ENCODE peak calls at places on chromosomes 2 and 18, in five cellular contexts. A, N, W, H and I are unnamed samples.

GRCh38 chr18:72470391-72470790 is 73.8 kb downstream of the CBLN2 start:
- DNase-seq in W (no peak), A (no peak), H (no peak), N (no peak), I (no peak)

GRCh38 chr18:10047237-10047636 is 133.4 kb downstream of the VAPA start:
- DNase-seq in H (peak), A (no peak), W (peak), N (no peak), I (no peak)

GRCh38 chr2:197423307-197423706 is 11.5 kb downstream of the SF3B1 start:
- DNase-seq in A (no peak), H (no peak), N (no peak), W (no peak), I (no peak)

GRCh38 chr18:54928236-54928635 is 31.0 kb downstream of the CCDC68 start:
- DNase-seq in H (no peak), A (no peak), N (no peak), W (no peak), I (no peak)

GRCh38 chr2:207311316-207312005 is 145.7 kb upstream of the KLF7 start:
- DNase-seq in H (no peak), W (peak), N (peak), A (no peak), I (peak)

GRCh38 chr2:11071207-11071606 is 84.1 kb upstream of the SLC66A3 start:
- DNase-seq in H (no peak), W (no peak), A (no peak), N (peak), I (no peak)

GRCh38 chr2:102514061-102514785 is 41.2 kb downstream of the SLC9A4 start:
- DNase-seq in A (no peak), N (peak), H (no peak), W (no peak), I (no peak)

GRCh38 chr2:179422037-179422643 is 157.5 kb upstream of the SESTD1 start:
- DNase-seq in A (peak), W (peak), N (peak), H (no peak), I (peak)

GRCh38 chr18:35099911-35100310 is 58.7 kb downstream of the MAPRE2 start:
- DNase-seq in N (no peak), H (no peak), W (no peak), A (no peak), I (no peak)

DNA sequence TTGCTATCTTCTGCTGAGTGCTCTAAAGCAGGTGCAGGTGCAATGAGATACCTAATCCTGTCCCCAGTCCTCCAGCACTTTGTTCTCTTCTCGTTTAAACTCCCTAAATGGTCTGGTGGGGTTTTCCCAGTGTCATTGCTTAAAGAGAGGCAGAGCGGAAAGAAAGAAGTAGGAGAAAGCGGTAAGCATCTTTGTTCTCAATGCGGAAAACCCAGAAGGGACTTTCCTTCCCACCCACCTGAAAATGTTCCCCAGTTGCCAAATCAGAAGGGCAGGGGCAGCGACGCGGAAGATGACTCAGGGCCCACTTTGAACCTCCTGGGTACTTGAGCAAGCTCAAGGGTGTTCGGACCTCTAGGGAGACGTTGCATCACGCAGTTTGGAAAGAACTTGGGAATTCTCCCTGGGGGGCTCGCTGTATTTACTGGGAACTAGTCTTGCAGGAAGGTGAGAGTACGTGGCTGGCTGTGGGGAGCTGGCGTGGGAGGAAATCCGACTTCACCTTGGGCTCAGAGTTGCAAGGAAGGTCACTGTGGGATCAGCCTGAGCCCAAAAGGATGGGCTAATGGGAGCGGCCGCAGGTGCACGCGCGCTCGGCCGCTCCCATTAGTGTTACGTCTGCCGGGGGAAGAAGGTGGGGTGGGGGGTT is 587 bp upstream of the SGPP2 start:
- DNase-seq in W (no peak), N (no peak), H (no peak), A (peak), I (no peak)
- TF ChIP-seq POLR2A in W (no peak), N (no peak), H (no peak), A (no peak), I (no peak)

DNA sequence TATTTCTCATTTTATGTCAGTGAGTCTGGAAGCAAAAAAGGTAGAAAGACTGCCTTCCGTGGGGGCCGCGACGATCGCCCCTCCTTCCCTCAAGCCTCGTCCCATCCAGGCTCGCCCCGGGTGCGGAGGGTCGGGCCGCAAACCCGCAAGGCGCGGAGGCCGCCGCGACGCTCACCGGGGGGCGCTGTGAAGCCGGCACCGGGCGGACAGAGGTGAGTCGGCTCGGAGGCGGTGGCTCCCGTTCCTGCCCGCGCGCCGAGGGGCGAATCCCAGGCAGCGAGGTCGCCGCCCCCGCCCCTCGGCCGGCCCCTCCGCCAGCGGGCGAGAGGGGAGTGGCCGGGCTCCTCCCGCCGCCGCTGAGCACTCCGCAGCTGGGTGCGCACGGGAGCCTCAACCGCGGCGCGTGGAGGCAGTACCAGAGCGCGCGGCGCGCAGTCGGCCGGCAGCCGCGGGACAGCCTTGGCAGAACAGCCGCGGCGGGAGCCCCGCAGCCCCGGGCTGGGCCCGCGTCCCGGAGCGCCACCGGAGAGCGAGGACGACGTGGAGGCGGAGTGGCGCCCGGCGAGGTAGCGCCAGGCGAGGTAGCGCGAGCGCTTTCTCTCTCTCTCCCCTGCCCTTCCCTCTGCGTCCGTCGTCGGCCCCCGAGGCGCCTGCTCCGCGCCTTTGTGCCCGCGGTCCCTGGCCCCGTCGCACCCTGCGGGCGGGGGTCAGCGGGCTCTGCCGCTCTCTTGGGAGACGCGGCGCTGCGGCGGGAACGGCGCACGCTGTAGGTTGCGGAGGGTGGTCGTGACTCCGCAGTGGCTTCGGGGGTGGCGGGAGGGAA is at the start of gene MYO1B:
- DNase-seq in W (peak), H (peak), A (peak), N (peak), I (peak)
- TF ChIP-seq POLR2A in W (peak), H (no peak), A (no peak), N (peak), I (no peak)

GRCh38 chr2:233498126-233498525 is 68.5 kb downstream of the USP40 start:
- DNase-seq in W (no peak), H (no peak), N (peak), A (no peak), I (no peak)

GRCh38 chr2:233499928-233500327 is 66.7 kb downstream of the USP40 start:
- DNase-seq in W (no peak), H (no peak), N (no peak), A (no peak), I (no peak)

GRCh38 chr2:233501198-233502076 is 65.1 kb downstream of the USP40 start:
- DNase-seq in H (no peak), N (no peak), A (no peak), W (no peak), I (no peak)

GRCh38 chr2:233503481-233503880 is 63.1 kb downstream of the USP40 start:
- DNase-seq in H (no peak), A (no peak), W (no peak), N (no peak), I (no peak)

GRCh38 chr2:233503947-233504637 is 62.5 kb downstream of the USP40 start:
- DNase-seq in N (no peak), W (no peak), A (no peak), H (no peak), I (no peak)
- TF ChIP-seq POLR2A in N (no peak), W (no peak), A (no peak), H (no peak), I (no peak)

DNA sequence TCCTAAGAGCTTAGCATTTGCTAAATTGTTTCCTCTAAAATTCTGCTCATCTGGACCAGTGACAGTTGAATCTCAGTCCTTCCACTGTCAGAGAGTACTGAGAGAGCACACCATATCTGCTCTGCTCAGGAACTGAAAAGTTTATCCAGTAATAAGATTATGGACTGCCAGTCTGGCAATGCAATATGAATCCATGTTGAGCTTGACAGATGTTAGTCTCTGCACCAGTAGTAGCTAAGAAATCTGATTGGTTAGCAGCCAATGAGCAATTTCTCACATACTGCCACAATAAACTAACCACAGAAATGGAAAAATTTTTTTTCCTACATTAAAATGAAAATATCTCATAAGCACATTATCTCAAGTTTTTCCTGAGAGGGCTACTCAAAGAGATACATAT is 2.3 kb downstream of the PRKD3 start:
- DNase-seq in N (peak), A (no peak), W (no peak), H (no peak), I (no peak)
- TF ChIP-seq POLR2A in N (no peak), A (no peak), W (no peak), H (no peak), I (no peak)

GRCh38 chr2:128027278-128027800 is 520 bp downstream of the SAP130 start:
- DNase-seq in N (peak), A (peak), W (peak), H (peak), I (peak)
- TF ChIP-seq POLR2A in N (no peak), A (no peak), W (no peak), H (no peak), I (no peak)

GRCh38 chr2:221552282-221552681 is 19.8 kb downstream of the EPHA4 start:
- DNase-seq in H (no peak), W (no peak), A (no peak), N (no peak), I (no peak)
- TF ChIP-seq POLR2A in H (no peak), W (no peak), A (no peak), N (no peak), I (no peak)

GRCh38 chr2:96648306-96648705 is 5.7 kb downstream of the FER1L5 start:
- DNase-seq in W (no peak), N (no peak), A (peak), H (no peak), I (no peak)

GRCh38 chr2:96647681-96648080 is 5.1 kb downstream of the FER1L5 start:
- DNase-seq in N (no peak), A (peak), H (no peak), W (no peak), I (no peak)

GRCh38 chr2:96637385-96638143 is 548 bp downstream of the KANSL3 start:
- DNase-seq in W (peak), H (peak), N (peak), A (peak), I (peak)

GRCh38 chr2:96638144-96639121 is at the start of gene KANSL3:
- DNase-seq in N (peak), W (peak), A (peak), H (peak), I (peak)

GRCh38 chr2:96642564-96643350 is at the start of gene FER1L5:
- DNase-seq in N (no peak), H (no peak), W (peak), A (peak), I (no peak)
- TF ChIP-seq POLR2A in N (no peak), H (no peak), W (no peak), A (no peak), I (no peak)

DNA sequence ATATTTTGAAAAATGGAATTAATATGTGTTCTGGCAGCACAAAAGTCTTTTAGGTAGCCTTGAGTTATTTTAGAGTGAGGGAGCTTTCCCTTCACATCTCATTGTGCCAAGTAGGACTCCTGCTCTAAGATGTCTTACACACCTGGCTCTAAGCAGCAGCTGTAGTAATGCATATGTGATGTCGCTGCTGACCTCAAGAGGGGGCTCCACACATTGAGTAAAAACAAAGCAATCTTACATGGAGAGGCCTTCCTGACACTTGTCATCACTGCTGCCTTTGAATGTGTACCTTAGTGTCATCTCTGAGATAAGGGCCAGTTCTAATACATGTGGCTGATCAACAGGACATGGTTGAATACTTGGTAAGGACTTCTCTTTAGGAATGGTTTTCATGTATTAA is 75.8 kb downstream of the ACTR3 start:
- DNase-seq in H (no peak), W (no peak), A (no peak), N (peak), I (no peak)
- TF ChIP-seq POLR2A in H (no peak), W (no peak), A (no peak), N (no peak), I (no peak)

GRCh38 chr2:85537600-85538506 is 1.1 kb upstream of the MAT2A start:
- DNase-seq in N (peak), A (peak), H (peak), W (peak), I (peak)

GRCh38 chr2:85540131-85540587 is 1.2 kb downstream of the MAT2A start:
- DNase-seq in H (no peak), N (peak), A (no peak), W (no peak), I (no peak)

GRCh38 chr2:85539361-85540130 is 578 bp downstream of the MAT2A start:
- DNase-seq in A (peak), H (peak), N (peak), W (peak), I (peak)

GRCh38 chr2:85536479-85536878 is 2.5 kb upstream of the MAT2A start:
- DNase-seq in A (no peak), H (no peak), W (peak), N (peak), I (no peak)

DNA sequence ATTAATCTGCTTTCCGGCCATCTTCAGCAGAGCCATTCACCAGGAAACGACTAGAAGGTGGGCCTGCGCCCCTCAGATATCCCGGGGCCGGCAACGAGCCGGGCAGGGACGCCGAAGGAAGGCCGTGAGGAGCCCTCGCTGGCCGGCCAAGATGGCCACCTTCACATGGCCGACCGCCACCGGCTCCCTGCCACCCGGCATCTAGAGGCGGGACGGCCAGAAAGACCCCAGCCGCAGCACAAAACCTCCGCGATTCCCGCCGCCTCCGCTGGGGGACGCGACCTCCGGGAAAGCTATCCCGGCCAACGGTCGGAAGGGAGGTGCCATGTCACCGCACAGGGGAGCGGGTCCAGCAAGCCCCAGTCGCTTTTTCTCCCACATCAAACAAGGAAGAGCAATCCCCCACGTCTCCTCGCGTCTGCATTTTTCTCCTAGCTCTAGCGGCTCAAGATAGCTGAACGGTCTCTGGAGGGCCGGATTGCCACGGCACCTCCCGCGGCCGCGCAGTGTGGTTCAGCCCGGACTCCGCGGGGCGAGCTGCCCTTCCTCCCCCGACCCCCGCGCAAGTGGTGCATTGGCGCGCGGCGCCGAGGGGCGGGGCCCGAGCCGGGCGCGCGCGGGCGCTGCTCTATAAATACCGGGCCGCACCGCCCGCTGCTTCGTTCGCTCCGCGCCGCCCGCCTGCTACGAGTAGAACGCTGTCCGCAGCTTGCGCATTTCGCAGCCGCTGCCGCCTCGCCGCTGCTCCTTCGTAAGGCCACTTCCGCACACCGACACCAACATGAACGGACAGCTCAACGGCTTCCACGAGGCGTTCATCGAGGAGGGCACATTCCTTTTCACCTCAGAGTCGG is at the start of gene MAT2A:
- DNase-seq in N (peak), W (peak), A (peak), H (peak), I (peak)
- TF ChIP-seq POLR2A in N (peak), W (peak), A (peak), H (peak), I (peak)

GRCh38 chr2:99487906-99488305 is 1.9 kb downstream of the REV1 start:
- DNase-seq in W (no peak), H (no peak), A (no peak), N (no peak), I (no peak)

GRCh38 chr2:99490088-99491065 is 560 bp upstream of the REV1 start:
- DNase-seq in A (peak), H (peak), W (peak), N (peak), I (peak)

GRCh38 chr2:99489758-99490087 is at the start of gene REV1:
- DNase-seq in A (no peak), H (no peak), N (no peak), W (no peak), I (no peak)

GRCh38 chr2:99488999-99489757 is 639 bp downstream of the REV1 start:
- DNase-seq in A (peak), W (peak), N (peak), H (peak), I (peak)

DNA sequence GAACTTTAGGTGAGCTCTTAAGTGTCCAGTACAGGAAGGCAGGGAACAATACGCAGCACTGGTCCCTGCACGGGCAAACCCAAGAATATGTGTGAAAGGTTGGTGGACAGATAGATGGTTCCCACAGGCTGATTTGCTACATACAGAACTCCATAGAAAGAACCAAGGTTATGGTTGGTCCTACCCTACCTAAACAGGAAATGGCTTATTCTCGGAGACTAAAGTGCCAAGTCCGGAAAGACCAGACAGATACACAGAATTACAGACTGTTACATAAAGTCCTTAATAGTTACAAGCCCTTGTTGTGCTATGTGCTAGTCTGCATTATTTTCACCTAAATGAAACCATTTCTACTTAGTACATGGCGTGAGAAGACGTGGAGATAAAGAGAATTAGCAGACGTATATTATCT is 1.2 kb downstream of the REV1 start:
- DNase-seq in A (no peak), N (peak), H (no peak), W (no peak), I (no peak)
- TF ChIP-seq POLR2A in A (no peak), N (no peak), H (no peak), W (no peak), I (no peak)